ENCODE peak calls at places on chromosome 12, in ten cellular contexts. One of them, this sample, is unnamed.

GRCh38 chr12:12924169-12924568 is 27.8 kb downstream of the GPRC5D start:
- DNase-seq in GM23338: no peak
- DNase-seq in Peyer's patch: no peak
- DNase-seq in activated naive CD4-positive, alpha-beta T cell: no peak
- DNase-seq in adrenal gland: peak; percentile 14
- DNase-seq in Calu3: no peak
- DNase-seq in NCI-H2171: no peak
- DNase-seq in GM04504: no peak
- DNase-seq in right lobe of liver: no peak
- DNase-seq in activated CD8-positive, alpha-beta memory T cell treated with anti-CD3 and anti-CD28 coated beads for 4 hours: no peak
- DNase-seq in this sample: no peak

GRCh38 chr12:128288896-128289295 is 21.9 kb downstream of the TMEM132C start:
- DNase-seq in adrenal gland: no peak
- DNase-seq in right lobe of liver: no peak
- DNase-seq in activated naive CD4-positive, alpha-beta T cell: no peak
- DNase-seq in GM04504: no peak
- DNase-seq in Peyer's patch: no peak
- DNase-seq in Calu3: no peak
- DNase-seq in GM23338: no peak
- DNase-seq in activated CD8-positive, alpha-beta memory T cell treated with anti-CD3 and anti-CD28 coated beads for 4 hours: no peak
- DNase-seq in NCI-H2171: no peak
- DNase-seq in this sample: no peak

GRCh38 chr12:119036878-119037493 is 55.6 kb downstream of the SRRM4 start:
- DNase-seq in Calu3: peak; percentile 37
- DNase-seq in Peyer's patch: no peak
- DNase-seq in activated CD8-positive, alpha-beta memory T cell treated with anti-CD3 and anti-CD28 coated beads for 4 hours: no peak
- DNase-seq in GM23338: peak; percentile 82
- DNase-seq in NCI-H2171: no peak
- DNase-seq in activated naive CD4-positive, alpha-beta T cell: no peak
- DNase-seq in right lobe of liver: peak; percentile 45
- DNase-seq in adrenal gland: no peak
- DNase-seq in GM04504: no peak
- DNase-seq in this sample: no peak

GRCh38 chr12:103523771-103524170 is 28.0 kb upstream of the C12orf42 start:
- DNase-seq in activated naive CD4-positive, alpha-beta T cell: no peak
- DNase-seq in right lobe of liver: no peak
- DNase-seq in Calu3: no peak
- DNase-seq in activated CD8-positive, alpha-beta memory T cell treated with anti-CD3 and anti-CD28 coated beads for 4 hours: no peak
- DNase-seq in Peyer's patch: no peak
- DNase-seq in GM23338: no peak
- DNase-seq in NCI-H2171: peak; percentile 27
- DNase-seq in adrenal gland: no peak
- DNase-seq in GM04504: no peak
- DNase-seq in this sample: no peak

GRCh38 chr12:13390381-13390856 is 193.9 kb downstream of the EMP1 start:
- DNase-seq in activated CD8-positive, alpha-beta memory T cell treated with anti-CD3 and anti-CD28 coated beads for 4 hours: no peak
- DNase-seq in adrenal gland: peak; percentile 96
- DNase-seq in Calu3: peak; percentile 89
- DNase-seq in GM04504: peak; percentile 34
- DNase-seq in GM23338: no peak
- DNase-seq in NCI-H2171: peak; percentile 46
- DNase-seq in Peyer's patch: peak; percentile 92
- DNase-seq in right lobe of liver: peak; percentile 97
- DNase-seq in activated naive CD4-positive, alpha-beta T cell: no peak
- DNase-seq in this sample: no peak

GRCh38 chr12:31702047-31702446 is 26.8 kb downstream of the AMN1 start:
- DNase-seq in right lobe of liver: no peak
- DNase-seq in GM04504: peak; percentile 2
- DNase-seq in Calu3: no peak
- DNase-seq in activated CD8-positive, alpha-beta memory T cell treated with anti-CD3 and anti-CD28 coated beads for 4 hours: no peak
- DNase-seq in GM23338: peak; percentile 60
- DNase-seq in activated naive CD4-positive, alpha-beta T cell: no peak
- DNase-seq in adrenal gland: no peak
- DNase-seq in Peyer's patch: no peak
- DNase-seq in NCI-H2171: no peak
- DNase-seq in this sample: peak; percentile 10

GRCh38 chr12:125203145-125203765 is 138.0 kb downstream of the AACS start:
- DNase-seq in GM23338: no peak
- DNase-seq in Calu3: peak; percentile 35
- DNase-seq in Peyer's patch: no peak
- DNase-seq in NCI-H2171: peak; percentile 15
- DNase-seq in GM04504: no peak
- DNase-seq in activated naive CD4-positive, alpha-beta T cell: no peak
- DNase-seq in adrenal gland: no peak
- DNase-seq in right lobe of liver: no peak
- DNase-seq in activated CD8-positive, alpha-beta memory T cell treated with anti-CD3 and anti-CD28 coated beads for 4 hours: no peak
- DNase-seq in this sample: no peak

GRCh38 chr12:122527478-122527944 is 462 bp downstream of the KNTC1 start:
- DNase-seq in GM23338: peak; percentile 51
- DNase-seq in GM04504: no peak
- DNase-seq in activated CD8-positive, alpha-beta memory T cell treated with anti-CD3 and anti-CD28 coated beads for 4 hours: no peak
- DNase-seq in NCI-H2171: no peak
- DNase-seq in Peyer's patch: peak; percentile 58
- DNase-seq in right lobe of liver: no peak
- DNase-seq in adrenal gland: no peak
- DNase-seq in activated naive CD4-positive, alpha-beta T cell: no peak
- DNase-seq in Calu3: peak; percentile 22
- DNase-seq in this sample: no peak

This sample was measured in HFF-Myc.